ENCODE peak calls at places on chromosome 18, in five cellular contexts. One of them, this sample, is unnamed.

GRCh38 chr18:32208012-32208411 is 18.2 kb downstream of the MEP1B start:
- DNase-seq in NCI-H460: no peak
- DNase-seq in ACHN: no peak
- DNase-seq in T-helper 2 cell: no peak
- DNase-seq in activated CD4-positive, alpha-beta T cell treated with anti-CD3 and anti-CD28 coated beads, Interleukin-2, amount 50 U/mL, for 48 hours: no peak
- DNase-seq in this sample: no peak

GRCh38 chr18:21656402-21656801 is 44.3 kb downstream of the SNRPD1 start:
- DNase-seq in activated CD4-positive, alpha-beta T cell treated with anti-CD3 and anti-CD28 coated beads, Interleukin-2, amount 50 U/mL, for 48 hours: no peak
- DNase-seq in NCI-H460: no peak
- DNase-seq in ACHN: no peak
- DNase-seq in T-helper 2 cell: no peak
- DNase-seq in this sample: no peak

GRCh38 chr18:33802955-33803354 is 224.9 kb downstream of the ASXL3 start:
- DNase-seq in ACHN: no peak
- DNase-seq in T-helper 2 cell: no peak
- DNase-seq in NCI-H460: no peak
- DNase-seq in activated CD4-positive, alpha-beta T cell treated with anti-CD3 and anti-CD28 coated beads, Interleukin-2, amount 50 U/mL, for 48 hours: no peak
- DNase-seq in this sample: no peak

GRCh38 chr18:21112140-21112473 is 494 bp upstream of the ROCK1 start:
- DNase-seq in NCI-H460: no peak
- DNase-seq in ACHN: no peak
- DNase-seq in activated CD4-positive, alpha-beta T cell treated with anti-CD3 and anti-CD28 coated beads, Interleukin-2, amount 50 U/mL, for 48 hours: no peak
- DNase-seq in T-helper 2 cell: no peak
- DNase-seq in this sample: peak

GRCh38 chr18:54555996-54556395 is 35.0 kb upstream of the DYNAP start:
- DNase-seq in T-helper 2 cell: no peak
- DNase-seq in ACHN: no peak
- DNase-seq in activated CD4-positive, alpha-beta T cell treated with anti-CD3 and anti-CD28 coated beads, Interleukin-2, amount 50 U/mL, for 48 hours: no peak
- DNase-seq in NCI-H460: no peak
- DNase-seq in this sample: no peak

GRCh38 chr18:9838144-9838877 is 47.5 kb upstream of the TXNDC2 start:
- DNase-seq in T-helper 2 cell: no peak
- DNase-seq in NCI-H460: no peak
- DNase-seq in ACHN: no peak
- DNase-seq in activated CD4-positive, alpha-beta T cell treated with anti-CD3 and anti-CD28 coated beads, Interleukin-2, amount 50 U/mL, for 48 hours: no peak
- DNase-seq in this sample: no peak

GRCh38 chr18:62751341-62751821 is 36.0 kb downstream of the PHLPP1 start:
- DNase-seq in ACHN: peak
- DNase-seq in T-helper 2 cell: no peak
- DNase-seq in activated CD4-positive, alpha-beta T cell treated with anti-CD3 and anti-CD28 coated beads, Interleukin-2, amount 50 U/mL, for 48 hours: no peak
- DNase-seq in NCI-H460: no peak
- DNase-seq in this sample: no peak

GRCh38 chr18:68121826-68122225 is 593.1 kb downstream of the TMX3 start:
- DNase-seq in T-helper 2 cell: no peak
- DNase-seq in NCI-H460: no peak
- DNase-seq in activated CD4-positive, alpha-beta T cell treated with anti-CD3 and anti-CD28 coated beads, Interleukin-2, amount 50 U/mL, for 48 hours: no peak
- DNase-seq in ACHN: no peak
- DNase-seq in this sample: no peak

GRCh38 chr18:70329076-70329475 is 40.2 kb downstream of the SOCS6 start:
- DNase-seq in T-helper 2 cell: no peak
- DNase-seq in activated CD4-positive, alpha-beta T cell treated with anti-CD3 and anti-CD28 coated beads, Interleukin-2, amount 50 U/mL, for 48 hours: no peak
- DNase-seq in ACHN: no peak
- DNase-seq in NCI-H460: no peak
- DNase-seq in this sample: no peak

GRCh38 chr18:13823707-13824395 is at the start of gene MC5R:
- DNase-seq in activated CD4-positive, alpha-beta T cell treated with anti-CD3 and anti-CD28 coated beads, Interleukin-2, amount 50 U/mL, for 48 hours: peak
- DNase-seq in NCI-H460: peak
- DNase-seq in T-helper 2 cell: peak
- DNase-seq in ACHN: peak
- DNase-seq in this sample: no peak

GRCh38 chr18:36265035-36265434 is 32.5 kb upstream of the FHOD3 start:
- DNase-seq in NCI-H460: no peak
- DNase-seq in activated CD4-positive, alpha-beta T cell treated with anti-CD3 and anti-CD28 coated beads, Interleukin-2, amount 50 U/mL, for 48 hours: no peak
- DNase-seq in ACHN: no peak
- DNase-seq in T-helper 2 cell: no peak
- DNase-seq in this sample: no peak

GRCh38 chr18:77701977-77702376 is 452.3 kb downstream of the GALR1 start:
- DNase-seq in activated CD4-positive, alpha-beta T cell treated with anti-CD3 and anti-CD28 coated beads, Interleukin-2, amount 50 U/mL, for 48 hours: no peak
- DNase-seq in T-helper 2 cell: no peak
- DNase-seq in NCI-H460: no peak
- DNase-seq in ACHN: no peak
- DNase-seq in this sample: no peak

GRCh38 chr18:70293166-70293565 is 4.3 kb downstream of the SOCS6 start:
- DNase-seq in NCI-H460: no peak
- DNase-seq in activated CD4-positive, alpha-beta T cell treated with anti-CD3 and anti-CD28 coated beads, Interleukin-2, amount 50 U/mL, for 48 hours: no peak
- DNase-seq in ACHN: no peak
- DNase-seq in T-helper 2 cell: no peak
- DNase-seq in this sample: no peak

GRCh38 chr18:57806891-57807280 is 3.8 kb upstream of the ATP8B1 start:
- DNase-seq in ACHN: peak
- DNase-seq in T-helper 2 cell: no peak
- DNase-seq in NCI-H460: no peak
- DNase-seq in activated CD4-positive, alpha-beta T cell treated with anti-CD3 and anti-CD28 coated beads, Interleukin-2, amount 50 U/mL, for 48 hours: no peak
- DNase-seq in this sample: no peak

GRCh38 chr18:51164327-51165290 is 32.9 kb downstream of the MEX3C start:
- DNase-seq in ACHN: no peak
- DNase-seq in activated CD4-positive, alpha-beta T cell treated with anti-CD3 and anti-CD28 coated beads, Interleukin-2, amount 50 U/mL, for 48 hours: no peak
- DNase-seq in NCI-H460: no peak
- DNase-seq in T-helper 2 cell: no peak
- DNase-seq in this sample: no peak

GRCh38 chr18:2848879-2849254 is 2.1 kb downstream of the EMILIN2 start:
- DNase-seq in activated CD4-positive, alpha-beta T cell treated with anti-CD3 and anti-CD28 coated beads, Interleukin-2, amount 50 U/mL, for 48 hours: no peak
- DNase-seq in ACHN: no peak
- DNase-seq in NCI-H460: no peak
- DNase-seq in T-helper 2 cell: no peak
- DNase-seq in this sample: no peak

GRCh38 chr18:23300211-23300887 is 152.7 kb upstream of the RIOK3 start:
- DNase-seq in ACHN: no peak
- DNase-seq in T-helper 2 cell: no peak
- DNase-seq in NCI-H460: no peak
- DNase-seq in activated CD4-positive, alpha-beta T cell treated with anti-CD3 and anti-CD28 coated beads, Interleukin-2, amount 50 U/mL, for 48 hours: no peak
- DNase-seq in this sample: no peak

GRCh38 chr18:51149605-51150429 is 47.7 kb downstream of the MEX3C start:
- DNase-seq in T-helper 2 cell: no peak
- DNase-seq in ACHN: peak
- DNase-seq in NCI-H460: no peak
- DNase-seq in activated CD4-positive, alpha-beta T cell treated with anti-CD3 and anti-CD28 coated beads, Interleukin-2, amount 50 U/mL, for 48 hours: peak
- DNase-seq in this sample: no peak

GRCh38 chr18:69649678-69650077 is 249.0 kb downstream of the DOK6 start:
- DNase-seq in NCI-H460: no peak
- DNase-seq in T-helper 2 cell: no peak
- DNase-seq in activated CD4-positive, alpha-beta T cell treated with anti-CD3 and anti-CD28 coated beads, Interleukin-2, amount 50 U/mL, for 48 hours: no peak
- DNase-seq in ACHN: no peak
- DNase-seq in this sample: no peak

GRCh38 chr18:57649536-57650495 is 28.2 kb upstream of the NARS1 start:
- DNase-seq in ACHN: peak
- DNase-seq in NCI-H460: no peak
- DNase-seq in activated CD4-positive, alpha-beta T cell treated with anti-CD3 and anti-CD28 coated beads, Interleukin-2, amount 50 U/mL, for 48 hours: no peak
- DNase-seq in T-helper 2 cell: no peak
- DNase-seq in this sample: no peak

GRCh38 chr18:36387296-36387695 is 89.8 kb downstream of the FHOD3 start:
- DNase-seq in activated CD4-positive, alpha-beta T cell treated with anti-CD3 and anti-CD28 coated beads, Interleukin-2, amount 50 U/mL, for 48 hours: no peak
- DNase-seq in T-helper 2 cell: no peak
- DNase-seq in NCI-H460: no peak
- DNase-seq in ACHN: no peak
- DNase-seq in this sample: no peak

GRCh38 chr18:35588995-35589394 is 7.5 kb downstream of the GALNT1 start:
- DNase-seq in activated CD4-positive, alpha-beta T cell treated with anti-CD3 and anti-CD28 coated beads, Interleukin-2, amount 50 U/mL, for 48 hours: no peak
- DNase-seq in ACHN: no peak
- DNase-seq in NCI-H460: no peak
- DNase-seq in T-helper 2 cell: peak
- DNase-seq in this sample: no peak

GRCh38 chr18:62326646-62327348 is 1.7 kb downstream of the TNFRSF11A start:
- DNase-seq in T-helper 2 cell: no peak
- DNase-seq in activated CD4-positive, alpha-beta T cell treated with anti-CD3 and anti-CD28 coated beads, Interleukin-2, amount 50 U/mL, for 48 hours: no peak
- DNase-seq in NCI-H460: no peak
- DNase-seq in ACHN: no peak
- DNase-seq in this sample: no peak

GRCh38 chr18:79717059-79717458 is 37.5 kb downstream of the CTDP1 start:
- DNase-seq in NCI-H460: no peak
- DNase-seq in ACHN: no peak
- DNase-seq in T-helper 2 cell: no peak
- DNase-seq in activated CD4-positive, alpha-beta T cell treated with anti-CD3 and anti-CD28 coated beads, Interleukin-2, amount 50 U/mL, for 48 hours: no peak
- DNase-seq in this sample: no peak

GRCh38 chr18:79961527-79962291 is 2.7 kb upstream of the HSBP1L1 start:
- DNase-seq in ACHN: no peak
- DNase-seq in NCI-H460: no peak
- DNase-seq in T-helper 2 cell: no peak
- DNase-seq in activated CD4-positive, alpha-beta T cell treated with anti-CD3 and anti-CD28 coated beads, Interleukin-2, amount 50 U/mL, for 48 hours: no peak
- DNase-seq in this sample: no peak

GRCh38 chr18:49168970-49169619 is 218.3 kb upstream of the SMAD7 start:
- DNase-seq in ACHN: peak
- DNase-seq in T-helper 2 cell: no peak
- DNase-seq in activated CD4-positive, alpha-beta T cell treated with anti-CD3 and anti-CD28 coated beads, Interleukin-2, amount 50 U/mL, for 48 hours: peak
- DNase-seq in NCI-H460: no peak
- DNase-seq in this sample: no peak

GRCh38 chr18:9184998-9185613 is 48.5 kb downstream of the ANKRD12 start:
- DNase-seq in NCI-H460: no peak
- DNase-seq in T-helper 2 cell: no peak
- DNase-seq in ACHN: peak
- DNase-seq in activated CD4-positive, alpha-beta T cell treated with anti-CD3 and anti-CD28 coated beads, Interleukin-2, amount 50 U/mL, for 48 hours: no peak
- DNase-seq in this sample: no peak

GRCh38 chr18:28511421-28511821 is 334.5 kb upstream of the CDH2 start:
- DNase-seq in activated CD4-positive, alpha-beta T cell treated with anti-CD3 and anti-CD28 coated beads, Interleukin-2, amount 50 U/mL, for 48 hours: no peak
- DNase-seq in NCI-H460: no peak
- DNase-seq in ACHN: no peak
- DNase-seq in T-helper 2 cell: no peak
- DNase-seq in this sample: no peak

GRCh38 chr18:5768454-5768853 is 126.9 kb downstream of the TMEM200C start:
- DNase-seq in activated CD4-positive, alpha-beta T cell treated with anti-CD3 and anti-CD28 coated beads, Interleukin-2, amount 50 U/mL, for 48 hours: no peak
- DNase-seq in NCI-H460: no peak
- DNase-seq in T-helper 2 cell: no peak
- DNase-seq in ACHN: no peak
- DNase-seq in this sample: no peak

GRCh38 chr18:267380-267687 is 513 bp downstream of the THOC1 start:
- DNase-seq in NCI-H460: no peak
- DNase-seq in activated CD4-positive, alpha-beta T cell treated with anti-CD3 and anti-CD28 coated beads, Interleukin-2, amount 50 U/mL, for 48 hours: no peak
- DNase-seq in ACHN: peak
- DNase-seq in T-helper 2 cell: no peak
- DNase-seq in this sample: no peak

GRCh38 chr18:13315000-13315399 is 96.4 kb downstream of the LDLRAD4 start:
- DNase-seq in activated CD4-positive, alpha-beta T cell treated with anti-CD3 and anti-CD28 coated beads, Interleukin-2, amount 50 U/mL, for 48 hours: no peak
- DNase-seq in T-helper 2 cell: no peak
- DNase-seq in ACHN: no peak
- DNase-seq in NCI-H460: no peak
- DNase-seq in this sample: no peak

GRCh38 chr18:62399781-62400308 is 74.7 kb downstream of the TNFRSF11A start:
- DNase-seq in T-helper 2 cell: no peak
- DNase-seq in activated CD4-positive, alpha-beta T cell treated with anti-CD3 and anti-CD28 coated beads, Interleukin-2, amount 50 U/mL, for 48 hours: no peak
- DNase-seq in NCI-H460: no peak
- DNase-seq in ACHN: peak
- DNase-seq in this sample: no peak

GRCh38 chr18:77170850-77171410 is 38.3 kb upstream of the MBP start:
- DNase-seq in ACHN: no peak
- DNase-seq in NCI-H460: no peak
- DNase-seq in activated CD4-positive, alpha-beta T cell treated with anti-CD3 and anti-CD28 coated beads, Interleukin-2, amount 50 U/mL, for 48 hours: no peak
- DNase-seq in T-helper 2 cell: no peak
- DNase-seq in this sample: no peak